ENCODE peak calls at places on chromosomes 13 and 19, in seven cellular contexts. M is activated naive CD4-positive, alpha-beta T cell; E is lung microvascular endothelial cell; W is SHP77; R is smooth muscle cell of the brain vasculature; I is glutamatergic neuron; O is NCI-H2029. A is an unnamed sample.

GRCh38 chr13:33794576-33794975 is 23.4 kb upstream of the RFC3 start:
- DNase-seq in M (no peak), I (no peak), W (no peak), O (no peak), E (no peak), R (no peak), A (no peak)

GRCh38 chr19:35002037-35002535 is 2.0 kb downstream of the GRAMD1A start:
- DNase-seq in R (no peak), E (no peak), O (no peak), I (no peak), M (no peak), W (no peak), A (no peak)

GRCh38 chr19:1847684-1848398 is 442 bp downstream of the REXO1 start:
- DNase-seq in M (no peak), R (no peak), I (peak), E (peak), O (no peak), W (no peak), A (no peak)

GRCh38 chr13:44903596-44903995 is 85.7 kb downstream of the NUFIP1 start:
- DNase-seq in I (no peak), M (no peak), O (no peak), E (no peak), R (no peak), W (peak), A (no peak)

GRCh38 chr19:1850809-1851544 is 2.7 kb upstream of the REXO1 start:
- DNase-seq in O (no peak), I (no peak), R (no peak), E (no peak), M (no peak), W (no peak), A (no peak)

GRCh38 chr13:92355213-92355612 is 871.4 kb upstream of the GPC6 start:
- DNase-seq in I (peak), W (peak), M (no peak), O (peak), E (no peak), R (no peak), A (no peak)

GRCh38 chr13:60572003-60572792 is 175.2 kb downstream of the TDRD3 start:
- DNase-seq in R (peak), O (no peak), E (peak), I (no peak), W (no peak), M (no peak), A (no peak)

GRCh38 chr13:79779061-79779460 is 298.1 kb downstream of the NDFIP2 start:
- DNase-seq in E (no peak), W (no peak), R (no peak), I (no peak), M (no peak), O (no peak), A (no peak)

GRCh38 chr13:72565893-72566292 is 161.5 kb downstream of the MZT1 start:
- DNase-seq in O (no peak), R (peak), E (peak), W (peak), I (no peak), M (no peak), A (no peak)

GRCh38 chr13:23074054-23074805 is 106.5 kb upstream of the SGCG start:
- DNase-seq in O (no peak), R (no peak), E (no peak), I (no peak), M (no peak), W (no peak), A (no peak)

GRCh38 chr13:40613192-40613818 is 53.1 kb downstream of the FOXO1 start:
- DNase-seq in M (no peak), W (peak), R (no peak), E (peak), I (no peak), O (no peak), A (no peak)

GRCh38 chr13:70490320-70490935 is 382.2 kb upstream of the KLHL1 start:
- DNase-seq in E (no peak), O (no peak), W (no peak), I (no peak), M (no peak), R (no peak), A (no peak)

GRCh38 chr19:4345656-4346383 is 2.5 kb downstream of the MPND start:
- DNase-seq in R (no peak), E (no peak), M (no peak), W (no peak), O (no peak), I (no peak), A (no peak)

GRCh38 chr13:51780099-51780498 is 23.9 kb downstream of the DHRS12 start:
- DNase-seq in I (no peak), O (no peak), M (no peak), E (no peak), W (no peak), R (no peak), A (no peak)

GRCh38 chr19:19540707-19541515 is 2.8 kb downstream of the CILP2 start:
- DNase-seq in R (no peak), M (peak), W (no peak), O (peak), E (peak), I (peak), A (no peak)

GRCh38 chr19:14136509-14137281 is at the start of gene ASF1B:
- DNase-seq in E (peak), O (peak), I (peak), R (peak), W (peak), M (peak), A (peak)

GRCh38 chr19:49635530-49636229 is 4.3 kb downstream of the RRAS start:
- DNase-seq in M (no peak), R (no peak), E (peak), W (no peak), I (no peak), O (no peak), A (no peak)

GRCh38 chr13:52454459-52454824 is 836 bp upstream of the CKAP2 start:
- DNase-seq in M (no peak), E (peak), O (no peak), R (no peak), I (no peak), W (peak), A (no peak)

GRCh38 chr13:51802601-51803000 is 1.4 kb downstream of the DHRS12 start:
- DNase-seq in W (no peak), M (no peak), E (peak), R (no peak), I (no peak), O (no peak), A (no peak)

GRCh38 chr13:53338760-53339159 is 310.1 kb downstream of the OLFM4 start:
- DNase-seq in R (no peak), O (no peak), W (no peak), M (no peak), I (no peak), E (no peak), A (no peak)

GRCh38 chr13:48160879-48161278 is 66.0 kb upstream of the MED4 start:
- DNase-seq in M (no peak), I (no peak), O (no peak), E (peak), R (no peak), W (no peak), A (no peak)

GRCh38 chr13:42574011-42574410 is at the start of gene TNFSF11:
- DNase-seq in M (no peak), O (no peak), I (peak), W (no peak), E (no peak), R (no peak), A (no peak)

A was measured in NCI-H774.